ENCODE peak calls at places on chromosomes 5 and 9, in five cellular contexts. K is transverse colon, E is cardiac fibroblast, S is astrocyte of the spinal cord, I is fibroblast of lung. M is an unnamed sample.

GRCh38 chr9:69674112-69674511 is 1.9 kb upstream of the APBA1 start:
- DNase-seq in S (no peak), K (no peak), E (no peak), I (peak), M (no peak)

GRCh38 chr9:6355728-6356127 is 27.6 kb downstream of the TPD52L3 start:
- DNase-seq in S (peak), K (no peak), E (peak), I (peak), M (no peak)

GRCh38 chr5:121108725-121109124 is 644.6 kb downstream of the PRR16 start:
- DNase-seq in S (no peak), I (no peak), K (no peak), E (no peak), M (no peak)

GRCh38 chr9:4923580-4924544 is 61.2 kb upstream of the JAK2 start:
- DNase-seq in E (peak), S (peak), K (no peak), I (peak), M (no peak)

GRCh38 chr5:91266184-91266705 is 116.9 kb downstream of the ARRDC3 start:
- DNase-seq in K (no peak), I (peak), S (peak), E (peak), M (no peak)

GRCh38 chr5:31626156-31626555 is 12.8 kb upstream of the PDZD2 start:
- DNase-seq in I (no peak), E (no peak), K (no peak), S (no peak), M (no peak)

GRCh38 chr9:19967567-19968459 is 179.0 kb upstream of the SLC24A2 start:
- DNase-seq in E (peak), I (no peak), S (no peak), K (no peak), M (no peak)

GRCh38 chr9:18923167-18923566 is 109.8 kb downstream of the SAXO1 start:
- DNase-seq in E (no peak), K (no peak), I (no peak), S (no peak), M (no peak)

GRCh38 chr5:150137168-150137957 is 18.3 kb downstream of the PDGFRB start:
- DNase-seq in E (no peak), I (peak), S (peak), K (no peak), M (no peak)

GRCh38 chr5:139275536-139276297 is 17.8 kb upstream of the MATR3 start:
- DNase-seq in I (peak), S (no peak), K (peak), E (no peak), M (no peak)

GRCh38 chr9:23538060-23538387 is 288.0 kb downstream of the ELAVL2 start:
- DNase-seq in I (no peak), E (no peak), S (no peak), K (no peak), M (no peak)

GRCh38 chr9:37840560-37841194 is 40.1 kb downstream of the DCAF10 start:
- DNase-seq in I (peak), E (peak), S (peak), K (no peak), M (no peak)

GRCh38 chr9:438066-438465 is 223.4 kb downstream of the DOCK8 start:
- DNase-seq in E (peak), S (no peak), K (no peak), I (peak), M (no peak)

GRCh38 chr9:133105461-133105770 is 15.6 kb downstream of the RALGDS start:
- DNase-seq in K (no peak), E (no peak), I (no peak), S (no peak), M (peak)

GRCh38 chr5:55868846-55869245 is 17.7 kb downstream of the IL31RA start:
- DNase-seq in E (peak), S (peak), K (no peak), I (peak), M (no peak)

GRCh38 chr9:120985759-120986353 is 59.3 kb upstream of the TRAF1 start:
- DNase-seq in K (no peak), I (peak), S (peak), E (peak), M (no peak)

GRCh38 chr5:27532305-27532704 is 493.9 kb upstream of the CDH9 start:
- DNase-seq in E (no peak), I (no peak), K (no peak), S (no peak), M (no peak)

GRCh38 chr9:4666042-4666699 is at the start of gene SPATA6L:
- DNase-seq in I (peak), E (peak), S (peak), K (peak), M (no peak)

GRCh38 chr9:73810585-73811215 is 659.0 kb downstream of the ANXA1 start:
- DNase-seq in K (no peak), S (peak), I (peak), E (peak), M (no peak)

GRCh38 chr5:43296835-43297234 is 16.4 kb downstream of the HMGCS1 start:
- DNase-seq in S (no peak), I (no peak), E (no peak), K (no peak), M (no peak)

GRCh38 chr5:109242518-109242917 is 167.3 kb downstream of the PJA2 start:
- DNase-seq in I (peak), K (no peak), S (peak), E (no peak), M (no peak)

GRCh38 chr5:77133061-77133758 is 46.1 kb upstream of the ZBED3 start:
- DNase-seq in I (peak), S (peak), E (peak), K (peak), M (no peak)

GRCh38 chr9:20209421-20210340 is 412.6 kb downstream of the MLLT3 start:
- DNase-seq in S (no peak), I (peak), E (no peak), K (no peak), M (no peak)

DNA sequence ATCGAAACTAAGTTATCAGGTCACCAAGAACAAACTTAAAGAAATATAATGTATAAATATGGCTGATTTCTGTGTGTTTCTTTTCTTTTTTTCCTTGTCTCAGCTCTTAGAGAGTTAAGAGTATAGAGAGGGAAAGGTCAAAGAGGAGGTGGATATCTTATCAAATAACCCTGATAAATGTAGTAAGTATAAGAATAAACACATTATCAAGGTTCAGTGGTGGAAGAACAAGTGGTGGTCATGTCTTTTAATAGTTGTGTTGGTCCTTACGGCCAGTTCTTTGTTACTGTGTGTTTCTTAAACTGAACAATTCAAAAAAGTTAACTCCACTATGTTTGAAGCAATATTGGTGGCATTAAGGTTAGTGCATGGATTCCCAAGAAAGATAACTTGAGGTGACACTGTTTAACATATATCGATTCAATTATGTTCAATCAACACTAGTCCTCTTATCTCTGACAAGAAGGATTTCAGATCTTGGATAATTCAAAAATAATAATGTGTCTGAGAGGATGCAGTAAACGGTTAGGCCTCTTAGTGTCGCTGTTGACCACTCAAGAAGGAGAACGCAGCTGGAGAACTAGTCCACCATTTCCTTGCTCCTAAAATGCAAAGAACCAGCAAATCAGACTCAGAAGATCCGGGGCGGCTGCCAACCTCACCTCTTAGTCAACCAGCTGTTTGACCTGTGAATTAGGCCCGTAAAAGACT is at the start of gene PCDHGA3:
- DNase-seq in E (peak), K (no peak), S (peak), I (peak), M (no peak)
- TF ChIP-seq CTCF in E (peak), K (no peak), S (peak), I (peak), M (no peak)

DNA sequence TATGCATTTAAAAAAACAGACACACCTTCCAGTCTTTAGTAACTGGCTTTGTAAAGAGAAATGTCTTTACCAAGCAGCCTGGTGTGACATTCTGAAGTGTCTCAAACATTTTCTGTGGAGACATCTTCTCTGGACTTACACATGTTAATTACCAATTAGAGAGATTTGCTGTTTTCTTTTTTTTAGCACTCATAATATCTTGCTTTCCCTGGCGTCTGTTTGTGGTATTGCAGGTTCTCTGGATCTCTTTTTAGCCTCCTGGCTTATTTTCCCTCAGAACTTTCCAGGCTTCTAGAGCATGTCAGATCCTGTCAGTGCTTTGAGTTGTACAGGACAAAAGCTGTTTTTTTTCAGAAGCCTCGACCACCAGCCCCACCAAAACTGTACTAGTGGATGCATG is 92.5 kb downstream of the MSX2 start:
- DNase-seq in I (no peak), E (no peak), S (no peak), K (no peak), M (no peak)
- TF ChIP-seq CTCF in I (peak), E (peak), S (peak), K (peak), M (peak)

GRCh38 chr9:123364241-123364824 is 8.3 kb downstream of the CRB2 start:
- DNase-seq in I (peak), S (peak), K (no peak), E (peak), M (no peak)

GRCh38 chr9:123365881-123366528 is 10.0 kb downstream of the CRB2 start:
- DNase-seq in K (no peak), S (no peak), I (no peak), E (no peak), M (no peak)

GRCh38 chr9:123362856-123363255 is 6.9 kb downstream of the CRB2 start:
- DNase-seq in I (no peak), K (no peak), S (no peak), E (no peak), M (no peak)

GRCh38 chr9:123368023-123368422 is 12.0 kb downstream of the CRB2 start:
- DNase-seq in E (no peak), K (no peak), I (no peak), S (no peak), M (no peak)

GRCh38 chr9:123365287-123365880 is 9.4 kb downstream of the CRB2 start:
- DNase-seq in S (no peak), K (no peak), E (no peak), I (no peak), M (no peak)
- TF ChIP-seq CTCF in S (peak), K (peak), E (peak), I (peak), M (peak)

DNA sequence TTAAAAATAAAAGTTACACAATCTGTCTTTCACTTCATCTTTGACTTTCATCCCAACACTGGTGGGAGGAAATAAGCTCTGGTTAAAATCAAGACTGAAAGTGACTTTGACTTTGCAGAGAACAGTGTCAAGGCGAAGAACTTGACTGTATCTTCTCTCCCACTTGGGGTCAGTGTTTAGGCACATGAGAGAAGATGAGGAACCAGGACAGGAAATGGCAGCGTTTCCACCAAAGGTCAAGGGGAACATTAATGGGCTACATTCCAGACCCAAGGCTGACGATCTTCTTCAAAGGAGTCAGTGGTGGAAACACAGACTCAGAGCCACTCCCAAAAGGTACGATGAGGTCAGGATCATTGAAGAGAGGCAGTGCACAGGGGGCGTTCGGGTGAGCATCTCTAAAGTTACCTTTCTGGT is 409.5 kb downstream of the ARHGEF28 start:
- DNase-seq in E (peak), S (peak), I (peak), K (no peak), M (no peak)
- TF ChIP-seq CTCF in E (peak), S (peak), I (peak), K (peak), M (peak)

DNA sequence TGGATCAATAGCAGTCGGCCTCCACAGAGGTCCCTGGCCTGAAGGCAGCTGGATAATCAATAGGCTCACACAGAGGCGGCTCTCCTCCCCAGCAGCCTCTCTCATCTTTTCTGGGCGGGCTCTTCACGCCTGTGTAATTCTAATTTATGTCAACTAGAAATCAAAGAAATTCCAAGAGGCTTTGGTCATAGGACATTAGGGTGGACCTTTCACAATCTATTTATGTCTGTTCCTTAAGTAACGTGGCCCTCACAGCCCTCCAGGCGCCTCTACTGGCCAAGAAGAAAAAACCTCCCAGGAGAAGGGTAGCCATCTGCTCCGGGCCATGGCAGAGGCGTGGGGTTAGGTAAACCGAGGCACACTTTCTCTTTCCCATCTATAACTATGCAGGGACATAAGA is 205.1 kb upstream of the EFNA5 start:
- DNase-seq in S (peak), K (no peak), E (peak), I (peak), M (no peak)
- TF ChIP-seq CTCF in S (no peak), K (no peak), E (no peak), I (peak), M (no peak)

GRCh38 chr5:119382167-119382566 is 26.3 kb downstream of the TNFAIP8 start:
- DNase-seq in K (no peak), S (no peak), I (peak), E (peak), M (no peak)

GRCh38 chr5:119378075-119378699 is 22.4 kb downstream of the TNFAIP8 start:
- DNase-seq in E (no peak), S (no peak), K (no peak), I (no peak), M (no peak)

GRCh38 chr5:119379096-119379495 is 23.3 kb downstream of the TNFAIP8 start:
- DNase-seq in K (no peak), I (no peak), S (no peak), E (no peak), M (no peak)

GRCh38 chr5:119377066-119377465 is 21.2 kb downstream of the TNFAIP8 start:
- DNase-seq in I (no peak), E (no peak), K (no peak), S (no peak), M (no peak)

DNA sequence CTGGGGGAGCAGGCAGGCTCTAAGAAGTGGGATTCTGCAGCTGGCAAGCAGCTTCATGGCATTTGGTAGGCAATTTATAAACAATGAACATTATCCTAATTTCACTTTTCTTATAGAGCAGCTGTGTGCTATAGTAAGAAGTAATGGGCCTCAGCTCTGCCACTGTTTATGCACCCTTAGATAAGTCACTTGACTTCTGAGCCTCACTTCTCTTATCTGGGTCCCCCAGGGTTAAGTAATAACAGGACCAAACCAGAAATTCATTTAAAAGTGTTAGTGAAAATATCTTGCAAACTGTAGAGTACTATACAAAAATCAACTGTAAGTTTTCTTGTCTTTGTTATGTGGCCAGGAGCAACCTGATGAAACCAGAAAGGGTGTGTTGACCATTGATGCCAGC is 24.1 kb downstream of the TNFAIP8 start:
- DNase-seq in I (no peak), S (no peak), K (no peak), E (no peak), M (no peak)
- TF ChIP-seq CTCF in I (no peak), S (no peak), K (no peak), E (no peak), M (no peak)

GRCh38 chr5:956941-957729 is 51.5 kb upstream of the NKD2 start:
- DNase-seq in S (peak), E (peak), I (peak), K (no peak), M (no peak)
- TF ChIP-seq CTCF in S (peak), E (peak), I (peak), K (no peak), M (peak)

GRCh38 chr9:112002847-112003457 is 106.3 kb downstream of the UGCG start:
- DNase-seq in I (peak), S (peak), K (no peak), E (peak), M (no peak)

GRCh38 chr9:112002131-112002846 is 105.7 kb downstream of the UGCG start:
- DNase-seq in S (no peak), I (no peak), K (no peak), E (no peak), M (no peak)

GRCh38 chr9:111997831-111998230 is 101.2 kb downstream of the UGCG start:
- DNase-seq in S (no peak), E (no peak), K (no peak), I (no peak), M (no peak)

GRCh38 chr9:112000743-112001142 is 104.1 kb downstream of the UGCG start:
- DNase-seq in E (no peak), S (no peak), I (no peak), K (no peak), M (no peak)

GRCh38 chr9:111999319-111999718 is 102.7 kb downstream of the UGCG start:
- DNase-seq in I (no peak), K (no peak), S (no peak), E (no peak), M (no peak)
- TF ChIP-seq CTCF in I (no peak), K (no peak), S (no peak), E (no peak), M (no peak)

M was measured in chondrocyte.